ENCODE peak calls at places on chromosomes 16 and 17, in seven cellular contexts. X is sigmoid colon, U is IMR-90, M is heart left ventricle, N is cardiac muscle cell, F is breast epithelium, O is psoas muscle. L is an unnamed sample.
A peak's percentile ranks its signal among the peaks of the same experiment; 100 is the strongest.

GRCh38 chr17:75636381-75637142 is 3.3 kb downstream of the SMIM5 start:
- DNase-seq in X (no peak), U (no peak), M (peak; percentile 71), N (no peak), F (no peak), O (no peak), L (no peak)

GRCh38 chr16:85423186-85423550 is 190.0 kb upstream of the GSE1 start:
- DNase-seq in X (no peak), U (no peak), M (peak; percentile 13), N (no peak), F (no peak), O (peak; percentile 6), L (no peak)

GRCh38 chr17:20300399-20301037 is 166.8 kb downstream of the LGALS9B start:
- DNase-seq in X (peak; percentile 76), U (peak; percentile 95), M (no peak), N (no peak), F (no peak), O (no peak), L (no peak)

GRCh38 chr17:19513897-19514488 is 19.7 kb upstream of the SLC47A1 start:
- DNase-seq in X (peak; percentile 84), U (peak; percentile 60), M (peak; percentile 59), N (peak; percentile 82), F (peak; percentile 53), O (peak; percentile 56), L (peak; percentile 45)

GRCh38 chr16:88681709-88682451 is 4.4 kb downstream of the SNAI3 start:
- DNase-seq in X (no peak), U (peak; percentile 15), M (peak; percentile 59), N (no peak), F (no peak), O (no peak), L (no peak)

GRCh38 chr17:37124074-37124824 is 175.5 kb downstream of the AATF start:
- DNase-seq in X (no peak), U (peak; percentile 67), M (no peak), N (no peak), F (no peak), O (no peak), L (no peak)

GRCh38 chr16:64150193-64150592 is 971.7 kb downstream of the CDH11 start:
- DNase-seq in X (no peak), U (peak; percentile 3), M (no peak), N (no peak), F (no peak), O (no peak), L (no peak)

GRCh38 chr17:79740413-79740812 is 9.7 kb downstream of the ENPP7 start:
- DNase-seq in X (no peak), U (no peak), M (no peak), N (peak; percentile 71), F (no peak), O (no peak), L (no peak)

GRCh38 chr16:24282129-24282528 is 26.0 kb downstream of the CACNG3 start:
- DNase-seq in X (no peak), U (no peak), M (no peak), N (no peak), F (no peak), O (no peak), L (no peak)

GRCh38 chr17:76273923-76274558 is 8.9 kb downstream of the UBALD2 start:
- DNase-seq in X (no peak), U (no peak), M (peak; percentile 32), N (no peak), F (no peak), O (no peak), L (no peak)

GRCh38 chr17:28944862-28945741 is 6.2 kb downstream of the PHF12 start:
- DNase-seq in X (no peak), U (peak; percentile 54), M (no peak), N (no peak), F (no peak), O (no peak), L (no peak)

GRCh38 chr16:80114699-80115098 is 426.1 kb upstream of the DYNLRB2 start:
- DNase-seq in X (no peak), U (no peak), M (no peak), N (no peak), F (no peak), O (no peak), L (no peak)

GRCh38 chr17:72136692-72137550 is 16.1 kb downstream of the SOX9 start:
- DNase-seq in X (no peak), U (peak; percentile 85), M (no peak), N (no peak), F (no peak), O (no peak), L (no peak)

GRCh38 chr17:64146418-64147109 is 16.6 kb upstream of the ERN1 start:
- DNase-seq in X (peak; percentile 85), U (peak; percentile 72), M (peak; percentile 75), N (peak; percentile 77), F (peak; percentile 84), O (peak; percentile 72), L (no peak)

GRCh38 chr17:70137451-70138230 is 31.7 kb upstream of the KCNJ2 start:
- DNase-seq in X (peak; percentile 86), U (peak; percentile 95), M (peak; percentile 35), N (peak; percentile 11), F (peak; percentile 76), O (peak; percentile 61), L (no peak)

GRCh38 chr17:70076189-70076588 is 1.2 kb downstream of the KCNJ16 start:
- DNase-seq in X (no peak), U (peak; percentile 21), M (no peak), N (no peak), F (no peak), O (no peak), L (no peak)

GRCh38 chr17:15965510-15965909 is 20.6 kb downstream of the ADORA2B start:
- DNase-seq in X (peak; percentile 21), U (no peak), M (no peak), N (no peak), F (no peak), O (no peak), L (no peak)

DNA sequence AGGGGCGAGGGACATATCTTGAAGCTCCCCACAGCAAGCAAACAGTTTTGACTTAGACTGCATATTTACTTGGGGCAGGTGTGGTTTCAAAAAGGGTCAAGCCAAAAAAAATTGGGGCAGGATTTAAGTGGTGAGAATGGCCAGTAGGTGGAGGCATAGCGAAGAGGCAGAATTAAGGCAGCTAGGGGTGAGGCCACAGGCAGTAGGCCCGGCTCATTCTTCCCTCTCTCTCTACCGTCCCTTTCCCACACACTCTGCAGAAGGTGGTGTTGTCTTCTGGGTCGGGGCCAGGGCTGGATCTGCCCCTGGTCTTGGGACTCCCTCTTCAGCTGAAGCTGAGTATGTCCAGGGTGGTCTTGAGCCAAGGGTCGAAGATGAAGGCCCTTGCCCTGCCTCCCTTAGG is 2.6 kb downstream of the SHBG start:
- DNase-seq in X (no peak), U (peak; percentile 54), M (no peak), N (peak; percentile 66), F (no peak), O (no peak), L (no peak)
- TF ChIP-seq CTCF in X (peak; percentile 35), U (peak; percentile 64), M (peak; percentile 43), N (peak; percentile 68), F (peak; percentile 34), O (peak; percentile 54), L (no peak)

GRCh38 chr17:59220328-59221158 is at the start of gene GDPD1:
- DNase-seq in X (peak; percentile 98), U (peak; percentile 87), M (peak; percentile 96), N (peak; percentile 98), F (peak; percentile 89), O (peak; percentile 96), L (peak; percentile 79)
- TF ChIP-seq CTCF in X (peak; percentile 64), U (peak; percentile 63), M (peak; percentile 92), N (peak; percentile 53), F (peak; percentile 46), O (peak; percentile 67), L (no peak)

DNA sequence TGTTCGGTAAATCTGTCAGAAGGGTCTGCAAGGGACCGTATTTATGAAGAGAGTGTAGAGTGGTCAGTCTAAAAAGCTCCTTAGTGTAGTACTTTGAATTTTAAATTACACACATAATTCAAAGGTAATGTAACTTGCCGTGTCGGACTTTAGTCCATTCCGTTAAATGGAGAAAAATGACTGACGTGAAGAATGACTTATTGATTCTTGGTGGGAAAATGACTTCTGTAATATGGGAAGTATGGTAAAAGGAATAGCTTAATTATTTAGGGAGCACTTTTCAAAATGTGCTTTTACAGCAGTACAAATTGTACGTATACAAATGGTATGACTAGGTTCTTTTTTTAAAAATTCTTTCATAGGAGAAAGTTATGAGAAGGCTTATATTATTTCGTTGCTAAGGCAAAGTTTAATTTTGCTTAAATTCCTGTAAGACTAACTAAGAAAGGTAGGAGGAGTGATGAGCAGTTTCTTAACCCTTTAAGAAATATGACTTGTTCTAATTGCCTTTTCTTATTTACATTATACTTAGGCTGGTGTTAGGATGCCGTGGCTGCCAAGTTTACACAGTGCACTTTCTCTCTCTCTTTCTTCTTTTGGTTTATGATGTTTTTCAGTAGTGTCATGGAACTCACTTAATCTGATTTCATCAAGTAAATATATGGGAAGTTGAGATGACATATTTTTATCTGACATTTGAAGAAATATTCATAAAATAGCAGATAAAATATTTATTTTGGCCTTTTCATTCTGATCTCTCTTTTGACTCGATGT is 191.2 kb downstream of the WWOX start:
- DNase-seq in X (no peak), U (no peak), M (no peak), N (no peak), F (no peak), O (no peak), L (no peak)
- TF ChIP-seq CTCF in X (no peak), U (no peak), M (no peak), N (no peak), F (no peak), O (no peak), L (no peak)

GRCh38 chr17:68578236-68578635 is 22.9 kb downstream of the FAM20A start:
- DNase-seq in X (no peak), U (no peak), M (no peak), N (no peak), F (no peak), O (no peak), L (no peak)

GRCh38 chr17:68580236-68580903 is 20.8 kb downstream of the FAM20A start:
- DNase-seq in X (no peak), U (peak; percentile 17), M (peak; percentile 41), N (no peak), F (peak; percentile 35), O (peak; percentile 25), L (no peak)

GRCh38 chr17:68579194-68579900 is 21.8 kb downstream of the FAM20A start:
- DNase-seq in X (no peak), U (no peak), M (no peak), N (no peak), F (no peak), O (no peak), L (no peak)

GRCh38 chr17:68576137-68576536 is 25.0 kb downstream of the FAM20A start:
- DNase-seq in X (no peak), U (no peak), M (no peak), N (no peak), F (no peak), O (no peak), L (no peak)

DNA sequence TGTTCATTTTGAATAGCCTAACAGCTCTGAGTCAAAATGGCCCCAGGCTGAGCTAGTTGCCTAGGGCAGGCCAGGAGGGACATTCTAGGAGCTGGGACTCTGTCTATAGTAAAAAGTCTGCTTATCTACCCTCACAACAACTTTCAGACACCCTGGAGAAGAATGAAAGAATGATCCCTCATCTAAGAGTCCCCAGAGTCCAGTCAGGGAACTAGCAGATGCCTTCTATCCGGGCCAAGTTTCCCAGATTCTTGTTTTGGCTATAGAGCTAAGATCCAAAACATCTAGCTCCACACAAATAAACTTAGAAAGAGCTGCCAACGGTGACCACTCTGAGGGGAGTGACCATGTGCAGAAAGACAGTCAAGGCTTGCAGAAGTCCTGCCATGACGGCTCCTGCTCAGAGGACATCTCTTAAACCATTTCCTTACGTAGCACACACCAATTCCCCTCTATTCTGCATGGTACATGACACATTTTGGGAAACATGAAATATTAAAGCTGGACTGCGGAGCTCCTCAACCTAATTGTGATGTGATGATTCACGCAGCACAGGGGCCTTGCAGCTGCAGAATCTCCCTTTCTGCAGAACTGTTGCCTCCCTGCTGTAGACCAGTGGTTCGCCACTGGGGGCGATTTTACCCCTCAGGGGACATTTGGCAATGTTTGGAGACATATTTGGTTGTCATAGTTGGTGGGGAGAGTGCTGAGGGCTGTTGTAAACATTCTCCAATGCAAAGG is 24.2 kb downstream of the FAM20A start:
- DNase-seq in X (peak; percentile 72), U (peak; percentile 25), M (peak; percentile 51), N (no peak), F (no peak), O (peak; percentile 39), L (no peak)
- TF ChIP-seq CTCF in X (no peak), U (no peak), M (no peak), N (peak; percentile 41), F (no peak), O (no peak), L (no peak)

L was measured in omental fat pad.